ENCODE peak calls at places on chromosomes 3 and 15, in five cellular contexts. One of them, this sample, is unnamed.

GRCh38 chr3:62277986-62278385 is 95.4 kb downstream of the FEZF2 start:
- DNase-seq in Peyer's patch: no peak
- DNase-seq in CD4-positive, alpha-beta memory T cell: no peak
- DNase-seq in naive thymus-derived CD4-positive, alpha-beta T cell: no peak
- DNase-seq in left ventricle myocardium inferior: no peak
- DNase-seq in this sample: no peak

GRCh38 chr3:136960838-136961836 is 3.4 kb downstream of the IL20RB start:
- DNase-seq in naive thymus-derived CD4-positive, alpha-beta T cell: no peak
- DNase-seq in CD4-positive, alpha-beta memory T cell: no peak
- DNase-seq in Peyer's patch: no peak
- DNase-seq in left ventricle myocardium inferior: no peak
- DNase-seq in this sample: no peak

GRCh38 chr3:100875239-100875638 is 118.0 kb downstream of the ABI3BP start:
- DNase-seq in left ventricle myocardium inferior: peak
- DNase-seq in CD4-positive, alpha-beta memory T cell: no peak
- DNase-seq in Peyer's patch: no peak
- DNase-seq in naive thymus-derived CD4-positive, alpha-beta T cell: no peak
- DNase-seq in this sample: no peak

GRCh38 chr3:29972594-29972993 is 633.8 kb upstream of the TGFBR2 start:
- DNase-seq in naive thymus-derived CD4-positive, alpha-beta T cell: no peak
- DNase-seq in left ventricle myocardium inferior: no peak
- DNase-seq in CD4-positive, alpha-beta memory T cell: no peak
- DNase-seq in Peyer's patch: no peak
- DNase-seq in this sample: no peak

GRCh38 chr3:21562225-21562624 is 188.8 kb downstream of the ZNF385D start:
- DNase-seq in CD4-positive, alpha-beta memory T cell: no peak
- DNase-seq in Peyer's patch: no peak
- DNase-seq in naive thymus-derived CD4-positive, alpha-beta T cell: no peak
- DNase-seq in left ventricle myocardium inferior: no peak
- DNase-seq in this sample: no peak

GRCh38 chr3:36918050-36918449 is 26.8 kb downstream of the TRANK1 start:
- DNase-seq in naive thymus-derived CD4-positive, alpha-beta T cell: no peak
- DNase-seq in Peyer's patch: no peak
- DNase-seq in CD4-positive, alpha-beta memory T cell: no peak
- DNase-seq in left ventricle myocardium inferior: no peak
- DNase-seq in this sample: no peak

GRCh38 chr3:16978234-16978920 is 93.6 kb downstream of the PLCL2 start:
- DNase-seq in Peyer's patch: no peak
- DNase-seq in naive thymus-derived CD4-positive, alpha-beta T cell: no peak
- DNase-seq in CD4-positive, alpha-beta memory T cell: no peak
- DNase-seq in left ventricle myocardium inferior: no peak
- DNase-seq in this sample: no peak

GRCh38 chr3:192253138-192253537 is 474.2 kb downstream of the FGF12 start:
- DNase-seq in naive thymus-derived CD4-positive, alpha-beta T cell: no peak
- DNase-seq in Peyer's patch: no peak
- DNase-seq in left ventricle myocardium inferior: no peak
- DNase-seq in CD4-positive, alpha-beta memory T cell: no peak
- DNase-seq in this sample: no peak

GRCh38 chr3:22685598-22685997 is 517.5 kb upstream of the UBE2E2 start:
- DNase-seq in naive thymus-derived CD4-positive, alpha-beta T cell: no peak
- DNase-seq in CD4-positive, alpha-beta memory T cell: no peak
- DNase-seq in Peyer's patch: no peak
- DNase-seq in left ventricle myocardium inferior: no peak
- DNase-seq in this sample: peak

GRCh38 chr3:62873672-62874397 is 1.4 kb downstream of the CADPS start:
- DNase-seq in left ventricle myocardium inferior: peak
- DNase-seq in naive thymus-derived CD4-positive, alpha-beta T cell: no peak
- DNase-seq in CD4-positive, alpha-beta memory T cell: no peak
- DNase-seq in Peyer's patch: no peak
- DNase-seq in this sample: peak

GRCh38 chr3:176939022-176939817 is 258.1 kb downstream of the TBL1XR1 start:
- DNase-seq in Peyer's patch: no peak
- DNase-seq in left ventricle myocardium inferior: no peak
- DNase-seq in naive thymus-derived CD4-positive, alpha-beta T cell: peak
- DNase-seq in CD4-positive, alpha-beta memory T cell: peak
- DNase-seq in this sample: peak

GRCh38 chr3:117708601-117709000 is 999.0 kb downstream of the TUSC7 start:
- DNase-seq in left ventricle myocardium inferior: no peak
- DNase-seq in CD4-positive, alpha-beta memory T cell: no peak
- DNase-seq in naive thymus-derived CD4-positive, alpha-beta T cell: no peak
- DNase-seq in Peyer's patch: no peak
- DNase-seq in this sample: peak

GRCh38 chr3:51966941-51967383 is 292 bp downstream of the PCBP4 start:
- DNase-seq in Peyer's patch: no peak
- DNase-seq in CD4-positive, alpha-beta memory T cell: peak
- DNase-seq in naive thymus-derived CD4-positive, alpha-beta T cell: peak
- DNase-seq in left ventricle myocardium inferior: no peak
- DNase-seq in this sample: no peak

GRCh38 chr15:66906660-66907059 is 158.7 kb upstream of the SMAD3 start:
- DNase-seq in naive thymus-derived CD4-positive, alpha-beta T cell: no peak
- DNase-seq in left ventricle myocardium inferior: no peak
- DNase-seq in CD4-positive, alpha-beta memory T cell: no peak
- DNase-seq in Peyer's patch: no peak
- DNase-seq in this sample: no peak

GRCh38 chr3:183825380-183826161 is at the start of gene MAP6D1:
- DNase-seq in CD4-positive, alpha-beta memory T cell: peak
- DNase-seq in left ventricle myocardium inferior: peak
- DNase-seq in Peyer's patch: peak
- DNase-seq in naive thymus-derived CD4-positive, alpha-beta T cell: peak
- DNase-seq in this sample: peak

GRCh38 chr3:45601156-45601555 is 6.6 kb downstream of the LIMD1 start:
- DNase-seq in left ventricle myocardium inferior: no peak
- DNase-seq in Peyer's patch: no peak
- DNase-seq in naive thymus-derived CD4-positive, alpha-beta T cell: no peak
- DNase-seq in CD4-positive, alpha-beta memory T cell: no peak
- DNase-seq in this sample: no peak

GRCh38 chr3:180280601-180281000 is 243.9 kb upstream of the PEX5L start:
- DNase-seq in Peyer's patch: no peak
- DNase-seq in left ventricle myocardium inferior: no peak
- DNase-seq in CD4-positive, alpha-beta memory T cell: no peak
- DNase-seq in naive thymus-derived CD4-positive, alpha-beta T cell: no peak
- DNase-seq in this sample: no peak

GRCh38 chr15:67196222-67196621 is 58.2 kb downstream of the AAGAB start:
- DNase-seq in Peyer's patch: no peak
- DNase-seq in naive thymus-derived CD4-positive, alpha-beta T cell: no peak
- DNase-seq in CD4-positive, alpha-beta memory T cell: no peak
- DNase-seq in left ventricle myocardium inferior: no peak
- DNase-seq in this sample: no peak

GRCh38 chr15:93076875-93077274 is 12.1 kb downstream of the RGMA start:
- DNase-seq in Peyer's patch: no peak
- DNase-seq in left ventricle myocardium inferior: no peak
- DNase-seq in CD4-positive, alpha-beta memory T cell: no peak
- DNase-seq in naive thymus-derived CD4-positive, alpha-beta T cell: no peak
- DNase-seq in this sample: no peak

GRCh38 chr3:194503101-194503531 is 16.3 kb upstream of the ATP13A3 start:
- DNase-seq in CD4-positive, alpha-beta memory T cell: no peak
- DNase-seq in Peyer's patch: no peak
- DNase-seq in left ventricle myocardium inferior: no peak
- DNase-seq in naive thymus-derived CD4-positive, alpha-beta T cell: no peak
- DNase-seq in this sample: no peak

GRCh38 chr3:138948371-138949001 is 1.5 kb downstream of the FOXL2NB start:
- DNase-seq in Peyer's patch: no peak
- DNase-seq in naive thymus-derived CD4-positive, alpha-beta T cell: no peak
- DNase-seq in left ventricle myocardium inferior: no peak
- DNase-seq in CD4-positive, alpha-beta memory T cell: no peak
- DNase-seq in this sample: no peak

GRCh38 chr3:138949002-138949418 is 2.0 kb downstream of the FOXL2NB start:
- DNase-seq in left ventricle myocardium inferior: no peak
- DNase-seq in naive thymus-derived CD4-positive, alpha-beta T cell: no peak
- DNase-seq in Peyer's patch: no peak
- DNase-seq in CD4-positive, alpha-beta memory T cell: no peak
- DNase-seq in this sample: no peak

GRCh38 chr3:138950006-138950644 is 3.1 kb downstream of the FOXL2NB start:
- DNase-seq in Peyer's patch: no peak
- DNase-seq in left ventricle myocardium inferior: no peak
- DNase-seq in naive thymus-derived CD4-positive, alpha-beta T cell: no peak
- DNase-seq in CD4-positive, alpha-beta memory T cell: no peak
- DNase-seq in this sample: no peak

GRCh38 chr3:138949445-138950005 is 2.5 kb downstream of the FOXL2NB start:
- DNase-seq in CD4-positive, alpha-beta memory T cell: no peak
- DNase-seq in left ventricle myocardium inferior: no peak
- DNase-seq in naive thymus-derived CD4-positive, alpha-beta T cell: no peak
- DNase-seq in Peyer's patch: no peak
- DNase-seq in this sample: no peak

DNA sequence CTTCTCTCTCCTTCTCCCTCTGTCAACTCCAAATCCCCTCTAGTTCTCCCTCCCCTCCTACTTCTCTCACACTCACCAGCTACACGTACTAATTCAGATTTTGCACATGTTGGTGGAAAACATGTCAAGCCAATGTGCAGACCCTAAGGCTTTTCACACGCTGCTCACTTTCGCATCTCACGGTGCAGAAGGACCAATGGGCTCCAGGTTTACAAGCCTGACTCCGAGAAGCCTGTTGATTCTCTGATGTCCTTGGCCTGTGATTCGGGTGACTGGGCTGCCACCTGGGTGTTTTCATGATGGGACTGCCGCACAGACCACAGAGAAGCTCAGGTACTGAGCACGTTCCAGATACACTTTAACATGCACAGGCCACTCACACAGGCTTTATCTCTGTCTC is 3.7 kb downstream of the FOXL2NB start:
- DNase-seq in left ventricle myocardium inferior: no peak
- DNase-seq in CD4-positive, alpha-beta memory T cell: no peak
- DNase-seq in naive thymus-derived CD4-positive, alpha-beta T cell: no peak
- DNase-seq in Peyer's patch: no peak
- DNase-seq in this sample: no peak
- H3K4me3 ChIP-seq in left ventricle myocardium inferior: peak
- H3K4me3 ChIP-seq in CD4-positive, alpha-beta memory T cell: no peak
- H3K4me3 ChIP-seq in naive thymus-derived CD4-positive, alpha-beta T cell: no peak
- H3K4me3 ChIP-seq in Peyer's patch: no peak
- H3K4me3 ChIP-seq in this sample: no peak

GRCh38 chr3:98886525-98886924 is 15.0 kb downstream of the DCBLD2 start:
- DNase-seq in naive thymus-derived CD4-positive, alpha-beta T cell: no peak
- DNase-seq in CD4-positive, alpha-beta memory T cell: no peak
- DNase-seq in Peyer's patch: no peak
- DNase-seq in left ventricle myocardium inferior: no peak
- DNase-seq in this sample: no peak

GRCh38 chr3:98890181-98890882 is 11.2 kb downstream of the DCBLD2 start:
- DNase-seq in naive thymus-derived CD4-positive, alpha-beta T cell: no peak
- DNase-seq in CD4-positive, alpha-beta memory T cell: no peak
- DNase-seq in left ventricle myocardium inferior: no peak
- DNase-seq in Peyer's patch: no peak
- DNase-seq in this sample: no peak

GRCh38 chr3:98885851-98886250 is 15.6 kb downstream of the DCBLD2 start:
- DNase-seq in CD4-positive, alpha-beta memory T cell: no peak
- DNase-seq in Peyer's patch: no peak
- DNase-seq in left ventricle myocardium inferior: no peak
- DNase-seq in naive thymus-derived CD4-positive, alpha-beta T cell: no peak
- DNase-seq in this sample: no peak

GRCh38 chr3:98887684-98888083 is 13.8 kb downstream of the DCBLD2 start:
- DNase-seq in left ventricle myocardium inferior: no peak
- DNase-seq in CD4-positive, alpha-beta memory T cell: no peak
- DNase-seq in Peyer's patch: no peak
- DNase-seq in naive thymus-derived CD4-positive, alpha-beta T cell: no peak
- DNase-seq in this sample: no peak

DNA sequence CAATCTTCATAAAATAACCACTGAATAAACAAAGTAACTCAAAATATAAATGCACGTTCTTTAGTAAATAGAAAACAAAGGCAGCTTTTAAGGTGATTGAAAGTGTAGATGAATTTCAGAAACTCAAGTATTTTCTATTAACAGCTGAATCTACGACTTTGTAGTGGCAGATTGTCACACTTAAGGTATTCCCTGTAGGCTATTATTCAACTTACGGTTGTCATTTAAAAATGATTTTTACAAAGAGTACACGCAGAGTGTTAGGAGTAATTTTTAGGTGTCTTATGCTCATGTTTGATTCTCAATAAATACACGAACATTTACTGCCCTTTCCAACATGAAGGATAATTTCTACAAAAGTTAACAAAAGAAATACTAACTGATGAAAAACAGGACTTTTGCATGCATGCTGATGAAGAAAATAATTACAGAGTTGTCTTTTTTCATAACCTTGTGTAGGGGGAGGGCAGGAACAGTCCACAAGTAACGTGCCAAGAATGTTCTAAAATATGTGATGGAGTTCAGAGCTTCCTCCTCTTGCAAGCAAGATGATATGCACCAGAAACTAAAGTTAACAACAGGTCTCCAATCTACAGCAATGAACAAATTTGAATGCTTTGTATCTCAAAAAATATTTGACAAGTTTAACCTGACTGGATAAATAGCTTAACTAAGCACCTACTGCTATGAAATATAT is 16.7 kb downstream of the DCBLD2 start:
- DNase-seq in CD4-positive, alpha-beta memory T cell: no peak
- DNase-seq in naive thymus-derived CD4-positive, alpha-beta T cell: no peak
- DNase-seq in left ventricle myocardium inferior: no peak
- DNase-seq in Peyer's patch: no peak
- DNase-seq in this sample: no peak
- H3K4me3 ChIP-seq in CD4-positive, alpha-beta memory T cell: no peak
- H3K4me3 ChIP-seq in naive thymus-derived CD4-positive, alpha-beta T cell: no peak
- H3K4me3 ChIP-seq in left ventricle myocardium inferior: peak
- H3K4me3 ChIP-seq in Peyer's patch: no peak
- H3K4me3 ChIP-seq in this sample: no peak

DNA sequence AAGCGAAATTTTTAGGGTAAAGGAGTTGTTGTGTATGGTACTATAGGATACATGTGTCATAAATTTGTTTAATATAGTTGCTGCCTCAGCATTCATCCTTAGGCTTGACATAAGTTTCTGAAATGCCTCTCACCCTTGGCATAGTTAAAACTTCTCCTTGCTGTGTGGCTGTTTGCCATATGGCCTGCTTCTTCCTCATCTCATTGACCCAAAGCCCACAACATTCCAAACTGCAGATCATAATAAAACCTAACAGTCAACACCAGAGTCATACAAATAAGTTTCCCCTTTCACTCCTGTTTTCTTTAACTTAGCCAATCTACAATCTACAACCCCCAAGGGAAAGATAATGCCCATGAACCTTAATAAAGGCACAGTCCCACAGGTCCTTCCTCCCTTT is 136.6 kb downstream of the TMCC1 start:
- DNase-seq in naive thymus-derived CD4-positive, alpha-beta T cell: no peak
- DNase-seq in CD4-positive, alpha-beta memory T cell: no peak
- DNase-seq in Peyer's patch: no peak
- DNase-seq in left ventricle myocardium inferior: no peak
- DNase-seq in this sample: no peak
- H3K4me3 ChIP-seq in naive thymus-derived CD4-positive, alpha-beta T cell: no peak
- H3K4me3 ChIP-seq in CD4-positive, alpha-beta memory T cell: no peak
- H3K4me3 ChIP-seq in Peyer's patch: no peak
- H3K4me3 ChIP-seq in left ventricle myocardium inferior: no peak
- H3K4me3 ChIP-seq in this sample: no peak

GRCh38 chr3:60266444-60266843 is 984.8 kb downstream of the FHIT start:
- DNase-seq in CD4-positive, alpha-beta memory T cell: no peak
- DNase-seq in naive thymus-derived CD4-positive, alpha-beta T cell: no peak
- DNase-seq in Peyer's patch: no peak
- DNase-seq in left ventricle myocardium inferior: no peak
- DNase-seq in this sample: no peak

GRCh38 chr3:60262546-60262945 is 988.7 kb downstream of the FHIT start:
- DNase-seq in Peyer's patch: no peak
- DNase-seq in left ventricle myocardium inferior: no peak
- DNase-seq in naive thymus-derived CD4-positive, alpha-beta T cell: peak
- DNase-seq in CD4-positive, alpha-beta memory T cell: no peak
- DNase-seq in this sample: peak

DNA sequence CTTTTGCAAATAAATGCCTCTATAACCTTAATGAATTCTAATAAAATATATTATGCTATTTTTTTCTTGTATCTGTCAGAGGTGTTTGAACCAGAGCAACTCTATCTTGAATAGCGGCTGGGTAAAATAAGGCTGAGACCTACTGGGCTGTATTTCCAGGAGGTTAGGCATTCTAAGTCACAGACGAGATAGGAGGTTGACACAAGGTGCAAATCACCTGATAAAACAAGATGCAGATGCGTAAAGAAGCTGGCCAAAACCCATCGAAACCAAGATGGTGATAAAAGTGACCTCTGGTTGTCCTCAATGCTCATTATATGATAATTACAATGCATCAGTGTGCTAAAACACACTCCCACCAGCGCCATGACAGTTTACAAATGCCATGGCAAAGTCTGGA is 990.7 kb downstream of the FHIT start:
- DNase-seq in CD4-positive, alpha-beta memory T cell: no peak
- DNase-seq in naive thymus-derived CD4-positive, alpha-beta T cell: no peak
- DNase-seq in Peyer's patch: no peak
- DNase-seq in left ventricle myocardium inferior: no peak
- DNase-seq in this sample: no peak
- H3K4me3 ChIP-seq in CD4-positive, alpha-beta memory T cell: no peak
- H3K4me3 ChIP-seq in naive thymus-derived CD4-positive, alpha-beta T cell: no peak
- H3K4me3 ChIP-seq in Peyer's patch: no peak
- H3K4me3 ChIP-seq in left ventricle myocardium inferior: no peak
- H3K4me3 ChIP-seq in this sample: no peak